ENCODE peak calls at places on chromosome 3, in ten cellular contexts. W is heart left ventricle; M is aorta; B is GM12878; L is neuronal stem cell; F is ascending aorta; T is RWPE2; K is pancreas; G is left ventricle myocardium inferior; R is CD4-positive, CD25-positive, alpha-beta regulatory T cell. Q is an unnamed sample. For H3K4me1, the result is how much of the 10 kb centered on the place peaks cover.

GRCh38 chr3:10370429-10370828 is 49.5 kb upstream of the SEC13 start:
- DNase-seq in W (no peak), M (no peak), B (no peak), L (no peak), F (no peak), T (no peak), K (no peak), G (no peak), R (no peak), Q (no peak)

GRCh38 chr3:99579246-99579645 is 59.1 kb upstream of the COL8A1 start:
- DNase-seq in W (no peak), M (no peak), B (no peak), L (no peak), F (no peak), T (no peak), K (no peak), G (no peak), R (no peak), Q (no peak)

GRCh38 chr3:4508048-4508981 is 15.2 kb downstream of the ITPR1 start:
- DNase-seq in W (no peak), M (no peak), B (peak), L (no peak), F (no peak), T (no peak), K (no peak), G (no peak), R (no peak), Q (no peak)

GRCh38 chr3:195153653-195154052 is 117.3 kb downstream of the XXYLT1 start:
- DNase-seq in W (no peak), M (no peak), B (no peak), L (no peak), F (no peak), T (no peak), K (no peak), G (no peak), R (no peak), Q (no peak)

GRCh38 chr3:113626513-113627371 is 69.7 kb downstream of the USF3 start:
- DNase-seq in W (peak), M (peak), B (no peak), L (peak), F (peak), T (no peak), K (peak), G (peak), R (no peak), Q (no peak)

GRCh38 chr3:198062068-198062465 is 102.0 kb downstream of the LMLN start:
- DNase-seq in W (no peak), M (no peak), B (no peak), L (no peak), F (no peak), T (no peak), K (no peak), G (no peak), R (no peak), Q (no peak)

GRCh38 chr3:109336272-109336957 is 931 bp downstream of the DPPA4 start:
- DNase-seq in W (no peak), M (no peak), B (no peak), L (no peak), F (no peak), T (no peak), K (no peak), G (no peak), R (no peak), Q (no peak)

GRCh38 chr3:132800958-132801357 is 78.7 kb upstream of the NPHP3 start:
- DNase-seq in W (no peak), M (no peak), B (no peak), L (no peak), F (no peak), T (no peak), K (no peak), G (no peak), R (no peak), Q (no peak)

GRCh38 chr3:196216681-196217211 is 412 bp downstream of the SLC51A start:
- DNase-seq in W (no peak), M (no peak), B (no peak), L (no peak), F (no peak), T (no peak), K (no peak), G (no peak), R (no peak), Q (no peak)

GRCh38 chr3:69869021-69869420 is 129.8 kb downstream of the MITF start:
- DNase-seq in W (no peak), M (no peak), B (no peak), L (no peak), F (no peak), T (no peak), K (no peak), G (no peak), R (no peak), Q (no peak)

GRCh38 chr3:61518590-61518989 is 42.8 kb upstream of the PTPRG start:
- DNase-seq in W (no peak), M (no peak), B (no peak), L (no peak), F (no peak), T (no peak), K (no peak), G (no peak), R (no peak), Q (no peak)

GRCh38 chr3:194584866-194585265 is 48.4 kb downstream of the TMEM44 start:
- DNase-seq in W (no peak), M (no peak), B (no peak), L (no peak), F (no peak), T (no peak), K (no peak), G (no peak), R (no peak), Q (no peak)

GRCh38 chr3:15630646-15631350 is 29.3 kb downstream of the BTD start:
- DNase-seq in W (no peak), M (no peak), B (no peak), L (no peak), F (no peak), T (no peak), K (no peak), G (no peak), R (no peak), Q (no peak)

GRCh38 chr3:122100591-122101491 is 45.7 kb downstream of the CD86 start:
- DNase-seq in W (no peak), M (no peak), B (no peak), L (no peak), F (no peak), T (no peak), K (no peak), G (no peak), R (peak), Q (no peak)

GRCh38 chr3:14505001-14505802 is 34.9 kb downstream of the GRIP2 start:
- DNase-seq in W (no peak), M (no peak), B (no peak), L (no peak), F (no peak), T (no peak), K (no peak), G (no peak), R (no peak), Q (no peak)

GRCh38 chr3:134357261-134357913 is 16.9 kb downstream of the AMOTL2 start:
- DNase-seq in W (no peak), M (peak), B (no peak), L (no peak), F (no peak), T (peak), K (no peak), G (no peak), R (no peak), Q (no peak)

GRCh38 chr3:160577093-160577492 is 11.7 kb upstream of the KPNA4 start:
- DNase-seq in W (no peak), M (no peak), B (no peak), L (no peak), F (no peak), T (no peak), K (no peak), G (no peak), R (no peak), Q (no peak)

GRCh38 chr3:160575589-160575988 is 10.2 kb upstream of the KPNA4 start:
- DNase-seq in W (no peak), M (no peak), B (no peak), L (no peak), F (no peak), T (no peak), K (no peak), G (no peak), R (no peak), Q (no peak)

GRCh38 chr3:160576621-160577020 is 11.2 kb upstream of the KPNA4 start:
- DNase-seq in W (no peak), M (no peak), B (no peak), L (no peak), F (no peak), T (no peak), K (no peak), G (no peak), R (no peak), Q (no peak)

GRCh38 chr3:160574636-160575035 is 9.3 kb upstream of the KPNA4 start:
- DNase-seq in W (no peak), M (no peak), B (no peak), L (no peak), F (no peak), T (no peak), K (no peak), G (no peak), R (no peak), Q (no peak)

DNA sequence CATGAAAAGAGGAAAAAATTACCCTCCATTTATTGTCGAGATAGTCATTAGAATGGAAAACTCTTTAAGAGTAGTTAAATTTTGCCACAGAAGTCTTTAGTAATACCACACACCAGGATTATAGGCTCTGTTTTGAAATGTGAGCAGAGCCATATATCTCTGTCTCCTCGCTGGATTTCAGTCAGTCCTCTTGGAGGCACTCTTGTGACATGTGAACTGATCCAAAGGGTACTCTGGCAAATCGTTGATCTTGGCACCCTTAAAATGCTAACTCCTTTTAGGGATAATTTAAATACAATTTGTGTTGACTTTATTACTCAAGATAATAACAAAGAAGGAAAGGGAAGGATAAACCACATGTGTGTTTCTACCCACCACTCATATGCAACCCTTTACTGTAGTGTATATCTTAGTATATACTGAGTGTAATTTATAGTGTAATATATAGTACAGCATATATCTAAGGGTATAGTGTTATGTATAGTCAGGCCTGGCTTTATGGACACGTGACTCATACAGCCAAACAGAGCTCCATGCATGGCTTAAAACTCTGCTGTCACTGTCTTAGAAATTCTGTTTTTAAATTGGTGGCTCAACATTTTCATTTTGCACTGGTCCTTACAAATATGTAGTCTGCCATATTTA is 12.3 kb upstream of the KPNA4 start:
- DNase-seq in W (no peak), M (no peak), B (no peak), L (no peak), F (no peak), T (no peak), K (no peak), G (no peak), R (no peak), Q (no peak)
- H3K4me3 ChIP-seq in W (no peak), M (no peak), B (no peak), L (no peak), F (no peak), T (no peak), K (no peak), G (no peak), R (no peak), Q (no peak)

DNA sequence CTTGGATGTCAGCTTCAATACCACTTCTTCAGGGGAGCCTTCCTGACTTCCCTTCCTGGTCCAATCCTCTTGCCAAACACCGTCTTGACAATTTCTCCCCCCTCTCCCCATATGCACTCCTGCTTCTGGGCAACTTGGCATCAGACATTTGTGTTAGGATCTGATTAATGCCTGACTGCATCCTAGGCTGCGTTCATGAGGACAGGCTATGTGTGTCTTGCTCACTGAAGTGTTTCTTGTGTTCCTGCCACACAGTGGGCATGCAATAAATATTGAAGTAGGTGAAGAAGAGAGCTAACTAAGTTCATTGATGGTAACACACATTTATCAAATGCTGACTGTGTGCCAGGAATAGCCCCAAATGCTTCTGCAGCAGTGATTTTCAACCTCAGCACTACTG is 36.4 kb upstream of the WNT5A start:
- DNase-seq in W (no peak), M (no peak), B (no peak), L (no peak), F (no peak), T (no peak), K (no peak), G (no peak), R (no peak), Q (no peak)
- H3K4me1 ChIP-seq in W (under half), M (under half), B (under half), L (under half), F (under half), T (under half), K (under half), G (under half), R (under half), Q (under half)

DNA sequence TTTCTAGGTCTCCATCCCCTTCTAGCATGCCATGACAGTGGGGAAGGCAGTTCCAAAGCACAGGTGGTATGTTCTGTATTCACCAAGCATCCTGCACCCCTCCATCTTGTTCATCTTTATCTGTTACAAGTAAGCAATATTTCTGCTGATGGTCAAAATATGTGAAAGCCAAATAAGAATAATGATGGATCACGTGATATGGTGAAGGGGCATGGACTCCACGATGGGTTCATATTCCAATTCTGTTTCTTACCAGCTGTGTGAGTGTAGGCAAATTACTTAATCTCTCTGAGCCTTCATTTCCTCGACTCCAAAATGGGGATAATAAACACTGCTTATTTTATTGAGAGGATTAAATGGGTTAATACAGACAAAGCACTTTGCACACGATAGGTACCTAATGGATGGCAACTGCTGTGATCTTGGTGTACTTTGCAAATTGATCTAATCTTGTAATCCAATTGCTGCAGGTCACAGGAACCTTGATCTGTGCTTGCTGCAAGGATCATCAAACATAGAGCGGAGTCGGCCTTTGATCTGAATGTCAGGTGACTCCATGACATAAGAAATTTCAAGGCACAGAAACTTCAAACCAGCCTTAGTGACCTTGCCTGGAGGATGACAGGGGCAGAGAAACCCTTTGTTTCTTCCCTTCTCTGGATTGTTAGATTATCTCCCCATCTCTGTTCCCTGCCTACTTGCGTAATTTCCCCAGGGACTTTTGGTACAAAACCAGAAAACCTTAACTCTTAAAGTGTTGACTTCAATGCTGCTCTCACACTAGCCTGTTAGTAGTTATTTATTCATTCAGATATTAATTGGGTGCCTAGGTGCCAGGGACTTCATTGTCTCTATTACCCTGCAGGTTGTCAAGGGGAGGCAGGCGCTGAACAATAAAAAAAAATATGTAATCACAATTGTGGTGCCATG is 25.8 kb downstream of the SIAH2 start:
- DNase-seq in W (no peak), M (no peak), B (no peak), L (no peak), F (no peak), T (no peak), K (peak), G (no peak), R (no peak), Q (no peak)
- H3K4me3 ChIP-seq in W (no peak), M (no peak), B (no peak), L (no peak), F (no peak), T (no peak), K (no peak), G (no peak), R (no peak), Q (no peak)

DNA sequence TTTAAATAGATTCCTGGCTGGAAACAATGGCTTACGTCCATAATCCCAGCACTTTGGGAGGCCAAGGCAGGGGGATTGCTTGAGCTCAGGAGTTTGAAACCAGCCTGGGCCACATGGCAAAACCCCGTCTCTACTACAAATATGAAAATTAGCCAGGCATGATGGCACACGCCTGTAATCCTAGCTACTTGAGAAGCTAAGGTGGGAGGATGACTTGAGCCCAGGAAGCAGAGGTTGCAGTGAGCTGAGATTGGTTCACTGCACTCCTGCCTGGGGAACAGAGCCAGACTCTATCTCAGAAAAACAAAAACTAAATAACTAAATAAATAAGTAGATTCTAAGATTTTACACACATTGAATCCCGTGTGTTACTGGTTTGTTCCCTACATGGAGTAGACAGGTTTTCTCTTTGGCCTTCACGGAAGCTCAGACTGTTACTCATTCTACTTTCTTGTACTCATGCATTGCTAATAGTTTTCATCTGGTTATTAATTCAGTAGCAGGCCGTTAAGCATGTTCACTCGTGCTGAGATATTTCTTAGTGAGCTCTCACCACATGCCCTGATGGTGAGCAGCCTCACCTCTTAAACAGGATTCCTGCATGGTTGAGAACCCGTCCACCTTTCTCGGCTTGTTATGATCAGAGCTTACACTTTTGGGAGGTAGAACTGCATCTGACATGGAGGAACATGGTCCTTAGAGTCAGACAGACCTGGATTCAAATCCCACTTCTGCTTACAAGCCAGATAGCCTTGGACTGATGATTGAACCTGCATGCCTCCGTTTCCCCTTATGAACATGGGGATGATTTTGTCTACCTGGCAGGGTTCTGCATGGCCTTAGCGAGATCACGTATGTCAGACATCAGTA is 49.1 kb downstream of the CMTM7 start:
- DNase-seq in W (no peak), M (no peak), B (no peak), L (no peak), F (peak), T (no peak), K (no peak), G (no peak), R (no peak), Q (no peak)
- H3K4me1 ChIP-seq in W (under half), M (under half), B (half or more), L (under half), F (under half), T (under half), K (under half), G (under half), R (half or more), Q (under half)

GRCh38 chr3:129399895-129400357 is 28.5 kb downstream of the EFCAB12 start:
- DNase-seq in W (no peak), M (no peak), B (no peak), L (no peak), F (no peak), T (no peak), K (no peak), G (no peak), R (no peak), Q (no peak)
- H3K4me3 ChIP-seq in W (peak), M (no peak), B (peak), L (no peak), F (peak), T (peak), K (peak), G (peak), R (peak), Q (peak)

DNA sequence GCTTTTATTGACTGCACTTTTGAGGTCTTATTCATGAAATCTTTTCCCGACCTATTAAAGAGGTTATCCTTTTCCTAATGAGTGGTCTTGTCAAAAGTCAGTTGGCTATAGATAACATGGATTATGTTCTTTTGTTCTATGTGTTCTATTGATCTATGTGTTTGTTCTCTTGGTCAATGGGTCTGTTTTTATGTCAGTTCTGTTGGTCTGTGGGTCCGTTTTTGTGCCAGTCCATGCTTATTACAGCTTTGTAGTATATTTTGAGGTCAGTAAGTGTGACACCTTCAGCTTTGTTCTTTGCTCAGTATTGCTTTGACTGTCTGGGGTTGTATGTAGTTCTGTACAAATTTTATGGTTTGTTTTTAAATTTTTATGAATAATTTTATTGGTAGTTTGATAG is 7.8 kb downstream of the TFG start:
- DNase-seq in W (no peak), M (no peak), B (no peak), L (no peak), F (no peak), T (no peak), K (no peak), G (no peak), R (no peak), Q (no peak)
- H3K4me1 ChIP-seq in W (half or more), M (under half), B (under half), L (under half), F (under half), T (under half), K (under half), G (half or more), R (under half), Q (under half)

DNA sequence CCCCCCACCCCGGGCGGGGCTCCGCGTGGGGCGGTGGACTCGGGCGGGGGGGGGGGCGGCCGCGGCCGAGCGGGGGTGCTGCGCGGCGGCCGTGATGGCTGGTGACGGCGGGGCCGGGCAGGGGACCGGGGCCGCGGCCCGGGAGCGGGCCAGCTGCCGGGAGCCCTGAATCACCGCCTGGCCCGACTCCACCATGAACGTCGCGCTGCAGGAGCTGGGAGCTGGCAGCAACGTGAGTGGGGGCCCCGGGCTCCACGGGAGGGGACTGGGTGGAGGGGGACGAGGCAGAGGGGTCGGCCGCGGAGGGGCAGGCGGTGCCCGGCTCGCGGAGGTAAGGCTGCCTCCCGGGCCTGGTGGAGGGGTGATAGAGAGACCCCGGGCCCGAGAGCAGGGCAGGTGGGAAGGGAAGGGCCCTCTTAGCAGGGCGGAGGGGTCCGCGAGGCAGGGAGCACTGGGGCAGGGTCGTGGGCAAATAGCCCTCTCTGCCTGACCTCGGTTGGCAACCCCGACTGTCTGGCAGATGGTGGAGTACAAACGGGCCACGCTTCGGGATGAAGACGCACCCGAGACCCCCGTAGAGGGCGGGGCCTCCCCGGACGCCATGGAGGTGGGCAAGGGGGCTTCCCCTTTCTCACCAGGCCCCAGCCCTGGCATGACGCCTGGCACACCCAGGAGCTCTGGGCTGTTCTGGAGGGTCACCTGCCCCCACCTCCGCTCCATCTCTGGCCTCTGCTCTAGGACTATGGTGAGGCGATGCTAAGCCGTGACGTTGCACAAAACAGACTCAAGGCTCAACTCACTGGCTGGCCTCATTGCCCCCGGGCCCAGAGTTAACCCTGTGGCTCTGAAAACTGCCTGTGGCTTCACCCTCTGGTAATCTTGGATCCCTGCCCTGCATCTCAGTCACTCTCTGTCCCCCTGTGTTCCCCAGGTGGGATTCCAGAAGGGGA is at the start of gene ECE2:
- DNase-seq in W (no peak), M (no peak), B (no peak), L (no peak), F (no peak), T (no peak), K (no peak), G (no peak), R (no peak), Q (no peak)
- H3K4me3 ChIP-seq in W (no peak), M (no peak), B (no peak), L (peak), F (no peak), T (no peak), K (no peak), G (peak), R (no peak), Q (no peak)

Q was measured in CD8-positive, alpha-beta memory T cell.